ENCODE peak calls at places on chromosome 6, in six cellular contexts. C is NB4, P is fibroblast of lung, Y is upper lobe of right lung, E is foreskin fibroblast, D is esophagus muscularis mucosa. R is an unnamed sample.
A peak's percentile ranks its signal among the peaks of the same experiment; 100 is the strongest.

GRCh38 chr6:3813150-3813780 is 35.9 kb upstream of the FAM50B start:
- DNase-seq in C (peak; percentile 55), P (no peak), Y (no peak), E (no peak), D (no peak), R (no peak)

GRCh38 chr6:12313311-12313991 is 23.3 kb downstream of the EDN1 start:
- DNase-seq in C (no peak), P (no peak), Y (no peak), E (no peak), D (peak; percentile 21), R (no peak)

GRCh38 chr6:111583221-111583620 is 22.5 kb downstream of the TRAF3IP2 start:
- DNase-seq in C (no peak), P (no peak), Y (no peak), E (no peak), D (no peak), R (no peak)

GRCh38 chr6:117840541-117840983 is 66.5 kb upstream of the SLC35F1 start:
- DNase-seq in C (peak; percentile 69), P (peak; percentile 45), Y (no peak), E (no peak), D (no peak), R (no peak)

GRCh38 chr6:125377621-125378020 is 75.9 kb upstream of the HDDC2 start:
- DNase-seq in C (peak; percentile 69), P (peak; percentile 25), Y (no peak), E (peak; percentile 62), D (no peak), R (no peak)

GRCh38 chr6:148389086-148389485 is 46.4 kb downstream of the SASH1 start:
- DNase-seq in C (no peak), P (no peak), Y (no peak), E (no peak), D (no peak), R (no peak)

GRCh38 chr6:142482249-142482648 is 180.4 kb downstream of the ADGRG6 start:
- DNase-seq in C (peak; percentile 64), P (no peak), Y (no peak), E (no peak), D (no peak), R (no peak)

GRCh38 chr6:92687278-92687677 is 732.1 kb downstream of the EPHA7 start:
- DNase-seq in C (peak; percentile 33), P (no peak), Y (no peak), E (no peak), D (no peak), R (no peak)

GRCh38 chr6:128521302-128521632 is 868 bp upstream of the PTPRK start:
- DNase-seq in C (no peak), P (peak; percentile 69), Y (no peak), E (no peak), D (no peak), R (no peak)

GRCh38 chr6:107304421-107305025 is 154.8 kb downstream of the PDSS2 start:
- DNase-seq in C (no peak), P (no peak), Y (no peak), E (no peak), D (no peak), R (no peak)

GRCh38 chr6:143745160-143746133 is 67.7 kb downstream of the PHACTR2 start:
- DNase-seq in C (no peak), P (peak; percentile 64), Y (peak; percentile 70), E (peak; percentile 9), D (no peak), R (no peak)

GRCh38 chr6:63897952-63898351 is 262.4 kb downstream of the PHF3 start:
- DNase-seq in C (no peak), P (peak; percentile 21), Y (no peak), E (no peak), D (no peak), R (no peak)

GRCh38 chr6:151998784-151999183 is 191.3 kb downstream of the ESR1 start:
- DNase-seq in C (no peak), P (no peak), Y (no peak), E (peak; percentile 27), D (no peak), R (no peak)

GRCh38 chr6:144586986-144587385 is 301.9 kb downstream of the UTRN start:
- DNase-seq in C (no peak), P (no peak), Y (no peak), E (no peak), D (no peak), R (no peak)

GRCh38 chr6:16712931-16713484 is 48.3 kb downstream of the ATXN1 start:
- DNase-seq in C (peak; percentile 92), P (peak; percentile 91), Y (peak; percentile 71), E (peak; percentile 87), D (no peak), R (no peak)

GRCh38 chr6:16762265-16762546 is 946 bp upstream of the ATXN1 start:
- DNase-seq in C (no peak), P (no peak), Y (no peak), E (no peak), D (no peak), R (no peak)

GRCh38 chr6:11814116-11814515 is 35.5 kb upstream of the ADTRP start:
- DNase-seq in C (no peak), P (no peak), Y (no peak), E (no peak), D (peak; percentile 64), R (no peak)

GRCh38 chr6:41698350-41698781 is 37.0 kb downstream of the TFEB start:
- DNase-seq in C (no peak), P (peak; percentile 77), Y (no peak), E (peak; percentile 95), D (no peak), R (no peak)

GRCh38 chr6:119129968-119130484 is 51.6 kb upstream of the FAM184A start:
- DNase-seq in C (no peak), P (peak; percentile 76), Y (no peak), E (peak; percentile 39), D (no peak), R (no peak)

GRCh38 chr6:7559196-7559595 is 17.7 kb downstream of the DSP start:
- DNase-seq in C (no peak), P (no peak), Y (no peak), E (no peak), D (peak; percentile 92), R (no peak)

GRCh38 chr6:54892831-54893230 is 46.3 kb downstream of the FAM83B start:
- DNase-seq in C (peak; percentile 2), P (peak; percentile 63), Y (no peak), E (peak; percentile 69), D (no peak), R (no peak)

GRCh38 chr6:106334646-106335448 is 9.3 kb upstream of the ATG5 start:
- DNase-seq in C (peak; percentile 66), P (peak; percentile 54), Y (peak; percentile 68), E (no peak), D (no peak), R (no peak)

GRCh38 chr6:127347188-127347587 is 3.8 kb upstream of the ECHDC1 start:
- DNase-seq in C (peak; percentile 40), P (peak; percentile 68), Y (no peak), E (no peak), D (no peak), R (no peak)

GRCh38 chr6:99184696-99185095 is 164.8 kb downstream of the FAXC start:
- DNase-seq in C (no peak), P (no peak), Y (no peak), E (no peak), D (no peak), R (no peak)

GRCh38 chr6:169451065-169451840 is 197.6 kb upstream of the THBS2 start:
- DNase-seq in C (no peak), P (peak; percentile 8), Y (no peak), E (no peak), D (no peak), R (no peak)

GRCh38 chr6:87074051-87074711 is 20.7 kb downstream of the CGA start:
- DNase-seq in C (no peak), P (no peak), Y (no peak), E (no peak), D (no peak), R (no peak)

GRCh38 chr6:16533210-16533609 is 228.1 kb downstream of the ATXN1 start:
- DNase-seq in C (no peak), P (peak; percentile 17), Y (no peak), E (no peak), D (no peak), R (no peak)

GRCh38 chr6:145895802-145896201 is 68.4 kb downstream of the SHPRH start:
- DNase-seq in C (no peak), P (peak; percentile 51), Y (no peak), E (no peak), D (no peak), R (no peak)

GRCh38 chr6:169959129-169960002 is 207.9 kb downstream of the ERMARD start:
- DNase-seq in C (peak; percentile 92), P (no peak), Y (peak; percentile 68), E (no peak), D (peak; percentile 91), R (peak; percentile 98)

GRCh38 chr6:717135-717534 is 24.2 kb upstream of the EXOC2 start:
- DNase-seq in C (no peak), P (no peak), Y (no peak), E (no peak), D (no peak), R (no peak)

GRCh38 chr6:107344981-107345380 is 114.4 kb downstream of the PDSS2 start:
- DNase-seq in C (peak; percentile 63), P (no peak), Y (no peak), E (no peak), D (no peak), R (no peak)

GRCh38 chr6:71107935-71108420 is 151.1 kb upstream of the B3GAT2 start:
- DNase-seq in C (no peak), P (peak; percentile 74), Y (no peak), E (peak; percentile 52), D (no peak), R (no peak)
- H3K4me3 ChIP-seq in C (no peak overlapping the region), P (peak overlapping the region; percentile 32), Y (peak overlapping the region; percentile 28), E (peak overlapping the region; percentile 25), D (peak overlapping the region; percentile 23), R (peak overlapping the region; percentile 20)

GRCh38 chr6:134235937-134236751 is 81.8 kb downstream of the SGK1 start:
- DNase-seq in C (peak; percentile 79), P (peak; percentile 62), Y (no peak), E (peak; percentile 62), D (no peak), R (no peak)
- H3K4me3 ChIP-seq in C (no peak overlapping the region), P (no peak overlapping the region), Y (no peak overlapping the region), E (no peak overlapping the region), D (no peak overlapping the region), R (no peak overlapping the region)

GRCh38 chr6:10678456-10678855 is 16.0 kb downstream of the C6orf52 start:
- DNase-seq in C (no peak), P (no peak), Y (no peak), E (no peak), D (no peak), R (no peak)
- H3K4me3 ChIP-seq in C (no peak overlapping the region), P (no peak overlapping the region), Y (no peak overlapping the region), E (no peak overlapping the region), D (no peak overlapping the region), R (no peak overlapping the region)

DNA sequence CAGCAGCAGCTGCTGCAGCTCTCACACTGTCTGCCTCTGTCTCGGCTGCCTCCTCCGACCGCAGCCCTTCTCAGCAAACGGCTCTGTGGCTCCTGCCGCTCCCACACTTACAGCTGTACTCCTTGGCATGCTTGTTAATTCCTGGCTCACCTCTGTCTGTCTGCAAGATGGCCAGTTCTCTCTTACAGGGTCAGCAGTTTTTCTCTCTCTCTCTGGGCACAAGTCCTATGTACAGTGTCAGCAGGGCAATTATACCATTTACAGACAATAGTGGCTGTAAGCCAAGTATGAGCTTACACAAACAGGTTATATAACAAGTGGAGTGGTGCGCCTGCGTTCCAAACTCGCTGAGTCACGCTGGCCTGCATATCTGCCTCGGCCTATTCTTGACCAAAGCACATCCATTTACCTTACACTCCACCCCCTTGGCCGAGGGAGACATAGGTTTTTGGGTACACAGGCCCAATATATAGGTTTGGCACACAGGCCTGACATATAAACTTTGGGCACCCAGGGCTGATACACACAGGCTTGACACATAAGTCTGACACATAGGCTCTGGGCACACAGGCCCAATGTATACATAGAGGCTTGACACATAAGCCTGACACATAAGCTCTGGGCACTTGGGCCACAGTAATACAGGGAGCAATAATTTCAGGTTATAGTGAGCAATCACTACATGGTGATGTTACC is 4.4 kb downstream of the ZKSCAN3 start:
- DNase-seq in C (peak; percentile 39), P (no peak), Y (peak; percentile 78), E (no peak), D (peak; percentile 68), R (no peak)
- H3K4me3 ChIP-seq in C (no peak overlapping the region), P (no peak overlapping the region), Y (peak overlapping the region; percentile 23), E (no peak overlapping the region), D (peak overlapping the region; percentile 42), R (peak overlapping the region; percentile 29)